ENCODE peak calls at places on chromosomes 2 and 18, in ten cellular contexts. O is IMR-90, K is ovary, H is A549, D is GM12878, P is gastrocnemius medialis, U is body of pancreas, J is esophagus squamous epithelium, Z is spleen, T is heart left ventricle. M is an unnamed sample.

GRCh38 chr2:72581560-72582181 is 244.2 kb downstream of the EXOC6B start:
- DNase-seq in T (no peak), Z (no peak), P (no peak), K (no peak), U (no peak), H (no peak), J (no peak), O (no peak), D (no peak), M (no peak)

GRCh38 chr18:24499814-24500601 is 39.6 kb downstream of the HRH4 start:
- DNase-seq in Z (no peak), D (no peak), U (no peak), O (peak; percentile 50), J (no peak), P (no peak), H (no peak), T (no peak), K (no peak), M (no peak)

GRCh38 chr2:86239326-86239725 is 40.1 kb downstream of the MRPL35 start:
- DNase-seq in P (no peak), D (no peak), O (no peak), J (no peak), H (no peak), K (no peak), Z (no peak), T (no peak), U (no peak), M (no peak)

GRCh38 chr2:12048551-12048950 is 302.1 kb downstream of the LPIN1 start:
- DNase-seq in K (no peak), Z (no peak), D (no peak), P (no peak), J (no peak), T (no peak), O (no peak), H (no peak), U (no peak), M (no peak)

GRCh38 chr18:25494888-25495287 is 142.9 kb upstream of the ZNF521 start:
- DNase-seq in D (no peak), O (no peak), J (no peak), P (no peak), H (no peak), U (no peak), T (no peak), Z (no peak), K (no peak), M (no peak)

GRCh38 chr2:196278491-196278911 is 107.1 kb upstream of the STK17B start:
- DNase-seq in Z (peak; percentile 72), H (no peak), U (no peak), P (no peak), J (no peak), T (no peak), D (no peak), K (no peak), O (peak; percentile 91), M (no peak)

GRCh38 chr2:84395819-84396218 is 63.3 kb downstream of the SUCLG1 start:
- DNase-seq in U (no peak), J (no peak), Z (no peak), P (no peak), O (peak; percentile 82), K (no peak), H (no peak), D (no peak), T (no peak), M (no peak)

GRCh38 chr2:36486546-36487044 is 111.4 kb downstream of the FEZ2 start:
- DNase-seq in H (no peak), U (no peak), P (no peak), K (no peak), J (no peak), T (no peak), D (no peak), O (peak; percentile 82), Z (no peak), M (no peak)

GRCh38 chr2:172949522-172949921 is 126.1 kb upstream of the MAP3K20 start:
- DNase-seq in T (no peak), K (no peak), D (no peak), U (no peak), J (no peak), Z (no peak), P (no peak), H (no peak), O (no peak), M (no peak)

GRCh38 chr18:77648415-77648814 is 398.8 kb downstream of the GALR1 start:
- DNase-seq in Z (no peak), H (no peak), D (no peak), T (no peak), P (no peak), O (no peak), J (no peak), K (no peak), U (no peak), M (no peak)

GRCh38 chr18:59286341-59286740 is 13.1 kb upstream of the RAX start:
- DNase-seq in H (no peak), J (no peak), P (no peak), O (no peak), U (no peak), T (no peak), K (no peak), Z (no peak), D (no peak), M (no peak)

GRCh38 chr18:54100920-54101319 is 123.5 kb downstream of the MBD2 start:
- DNase-seq in J (no peak), P (no peak), T (no peak), Z (no peak), H (no peak), K (no peak), U (no peak), O (no peak), D (no peak), M (no peak)
- TF ChIP-seq CTCF in J (no peak), P (no peak), T (no peak), Z (no peak), H (no peak), K (no peak), U (no peak), O (no peak), D (no peak), M (no peak)

GRCh38 chr2:189506514-189506976 is 65.3 kb downstream of the WDR75 start:
- DNase-seq in T (no peak), Z (no peak), H (no peak), K (no peak), J (no peak), P (no peak), O (peak; percentile 47), D (no peak), U (no peak), M (no peak)
- TF ChIP-seq POLR2A in T (no peak), Z (no peak), H (no peak), K (no peak), J (no peak), P (no peak), O (no peak), D (no peak), U (no peak), M (no peak)

DNA sequence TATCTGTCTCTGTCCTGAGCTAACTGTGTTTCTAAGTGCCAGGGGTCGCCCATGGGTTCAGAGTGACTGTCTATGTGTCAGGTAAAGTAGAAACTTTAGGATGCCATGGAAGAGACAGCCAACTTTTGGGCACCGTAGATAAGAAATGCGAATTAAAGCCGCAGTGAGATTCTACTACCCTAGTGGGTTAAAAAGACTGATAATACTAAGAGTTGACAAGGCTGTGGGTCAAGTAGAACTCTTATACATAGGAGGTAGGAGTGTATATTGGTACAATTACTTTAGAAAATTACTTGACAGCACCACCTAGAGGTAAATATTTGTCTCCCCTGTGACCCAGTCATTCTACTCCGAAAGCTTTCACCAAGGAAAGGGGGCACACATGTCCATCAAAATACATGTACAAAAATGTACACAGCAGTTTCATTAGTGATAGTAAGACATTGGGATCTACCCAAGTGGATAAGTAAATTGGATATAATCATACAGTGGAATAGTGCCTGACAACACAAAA is 371.3 kb downstream of the SLC4A3 start:
- DNase-seq in J (no peak), H (no peak), Z (no peak), O (no peak), P (no peak), D (no peak), T (no peak), U (no peak), K (no peak), M (no peak)
- TF ChIP-seq CTCF in J (no peak), H (no peak), Z (no peak), O (no peak), P (no peak), D (peak; percentile 30), T (no peak), U (no peak), K (no peak), M (no peak)

DNA sequence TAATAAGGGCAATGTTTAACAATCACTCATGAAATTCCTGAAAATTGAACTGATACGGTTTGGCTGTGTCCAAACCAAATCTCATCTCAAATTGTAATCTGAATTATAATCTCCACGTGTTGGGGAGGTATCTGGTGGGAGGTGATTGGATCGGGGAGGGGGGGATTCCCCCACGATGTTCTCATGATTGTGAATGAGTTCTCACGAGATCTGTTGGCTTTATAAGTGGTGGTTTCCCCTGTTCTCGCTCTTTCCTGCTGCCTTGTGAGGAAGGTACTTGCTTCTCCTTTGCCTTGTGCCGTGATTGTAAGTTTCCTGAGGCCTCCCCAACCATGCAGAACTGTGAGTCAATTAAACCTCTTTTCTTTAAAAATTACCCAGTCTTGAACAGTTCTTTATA is 34.0 kb upstream of the SKOR2 start:
- DNase-seq in P (no peak), Z (no peak), U (no peak), H (no peak), O (no peak), D (no peak), T (no peak), J (no peak), K (no peak), M (no peak)
- TF ChIP-seq POLR2A in P (no peak), Z (no peak), U (no peak), H (no peak), O (no peak), D (no peak), T (no peak), J (no peak), K (no peak), M (no peak)

GRCh38 chr2:67671464-67672450 is 274.6 kb downstream of the ETAA1 start:
- DNase-seq in K (no peak), U (no peak), H (no peak), Z (no peak), D (peak; percentile 5), J (no peak), P (no peak), O (no peak), T (no peak), M (no peak)
- TF ChIP-seq CTCF in K (no peak), U (no peak), H (no peak), Z (no peak), D (no peak), J (no peak), P (no peak), O (no peak), T (no peak), M (no peak)

DNA sequence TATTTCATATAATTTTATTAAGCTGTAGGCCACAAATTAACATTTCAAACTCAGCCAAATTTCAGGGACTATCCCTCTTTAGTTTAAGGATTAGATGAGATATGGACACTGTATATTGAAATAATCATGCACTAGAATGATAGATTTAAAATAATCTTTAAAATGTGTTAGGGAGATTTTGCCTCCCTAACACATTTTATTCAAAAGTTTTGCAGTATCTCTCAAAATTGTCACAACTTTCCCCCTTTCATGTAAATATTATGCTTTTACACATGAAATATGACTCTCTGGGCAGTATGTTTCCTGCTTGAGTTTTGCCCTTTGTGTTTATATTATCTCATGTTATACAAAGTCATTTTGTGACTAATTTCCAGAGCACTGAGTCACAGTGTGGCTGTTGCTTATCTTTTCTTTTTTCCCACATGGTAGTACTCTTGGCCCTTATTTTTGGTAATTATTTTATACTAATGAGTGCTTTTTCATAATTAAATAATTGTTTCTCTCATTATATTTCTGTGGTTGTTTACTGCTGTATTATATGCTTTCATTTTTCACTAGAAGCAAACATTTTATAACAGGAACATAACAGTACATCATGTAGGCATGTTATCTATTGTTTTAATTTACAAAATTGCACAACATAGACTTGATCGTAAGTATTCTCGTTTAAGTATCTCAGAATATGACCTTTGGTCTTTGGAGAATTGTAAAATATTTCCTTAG is 1.1 kb downstream of the TFPI start:
- DNase-seq in D (no peak), O (peak; percentile 91), K (no peak), T (no peak), J (no peak), U (no peak), P (no peak), Z (no peak), H (no peak), M (no peak)
- TF ChIP-seq POLR2A in D (no peak), O (no peak), K (no peak), T (no peak), J (no peak), U (no peak), P (no peak), Z (no peak), H (no peak), M (no peak)